ENCODE peak calls at places on chromosomes 7 and 10, in four cellular contexts. B, P, J and V are unnamed samples.

GRCh38 chr7:149495785-149496641 is 1.6 kb downstream of the ZNF746 start:
- DNase-seq in B (peak; percentile 16), P (no peak), J (peak; percentile 71), V (no peak)

GRCh38 chr10:120466006-120466405 is 9.0 kb downstream of the PLPP4 start:
- DNase-seq in B (no peak), P (no peak), J (no peak), V (no peak)

GRCh38 chr7:99943641-99944507 is 14.5 kb upstream of the GJC3 start:
- DNase-seq in B (no peak), P (no peak), J (no peak), V (no peak)

GRCh38 chr7:158924956-158925355 is 68.6 kb downstream of the DYNC2I1 start:
- DNase-seq in B (no peak), P (no peak), J (no peak), V (no peak)

GRCh38 chr10:113592380-113592779 is 39.5 kb downstream of the HABP2 start:
- DNase-seq in B (no peak), P (no peak), J (no peak), V (no peak)

GRCh38 chr7:5484921-5485320 is 61.3 kb upstream of the TNRC18 start:
- DNase-seq in B (no peak), P (no peak), J (no peak), V (no peak)

GRCh38 chr10:73131295-73131694 is 21.0 kb downstream of the NUDT13 start:
- DNase-seq in B (no peak), P (no peak), J (no peak), V (no peak)

GRCh38 chr7:100127866-100128601 is 1.3 kb downstream of the MBLAC1 start:
- DNase-seq in B (no peak), P (peak; percentile 43), J (no peak), V (peak; percentile 47)

GRCh38 chr7:30921540-30921930 is 9.9 kb downstream of the AQP1 start:
- DNase-seq in B (no peak), P (no peak), J (peak; percentile 1), V (no peak)

GRCh38 chr7:44378744-44379143 is 53.4 kb upstream of the CAMK2B start:
- DNase-seq in B (no peak), P (no peak), J (no peak), V (no peak)

GRCh38 chr7:8109196-8110022 is 140.8 kb downstream of the GLCCI1 start:
- DNase-seq in B (no peak), P (no peak), J (no peak), V (no peak)

GRCh38 chr7:92634125-92634710 is 44.0 kb upstream of the FAM133B start:
- DNase-seq in B (no peak), P (no peak), J (no peak), V (no peak)

GRCh38 chr7:11780267-11780666 is 51.7 kb downstream of the THSD7A start:
- DNase-seq in B (no peak), P (no peak), J (no peak), V (no peak)

GRCh38 chr10:121753726-121754476 is 155.7 kb upstream of the FGFR2 start:
- DNase-seq in B (no peak), P (peak; percentile 38), J (no peak), V (peak; percentile 56)

GRCh38 chr10:48289652-48290238 is 15.2 kb upstream of the FRMPD2 start:
- DNase-seq in B (peak; percentile 11), P (peak; percentile 56), J (no peak), V (peak; percentile 40)

GRCh38 chr7:137538361-137538762 is 194.8 kb upstream of the PTN start:
- DNase-seq in B (no peak), P (no peak), J (no peak), V (no peak)

GRCh38 chr7:55073051-55073511 is 54.3 kb downstream of the EGFR start:
- DNase-seq in B (no peak), P (peak; percentile 2), J (no peak), V (peak; percentile 68)